ENCODE peak calls at places on chromosomes 7 and 10, in seven cellular contexts. Z is CD4-positive, alpha-beta memory T cell; E is GDM1; T is cardiac fibroblast; G is NCI-H748 treated with DMSO at 0.1 percent for 48 hours; F is posterior cingulate gyrus; U is astrocyte of the cerebellum. X is an unnamed sample.
A peak's percentile ranks its signal among the peaks of the same experiment; 100 is the strongest.

GRCh38 chr10:110502851-110503301 is 5.2 kb downstream of the DUSP5 start:
- DNase-seq in U (peak; percentile 88), G (no peak), Z (peak; percentile 14), T (peak; percentile 61), F (peak; percentile 50), E (peak; percentile 66), X (no peak)

GRCh38 chr10:98226508-98227144 is 41.4 kb downstream of the LOXL4 start:
- DNase-seq in E (no peak), F (no peak), G (no peak), Z (no peak), U (no peak), T (no peak), X (no peak)

GRCh38 chr10:106440767-106441166 is 723.7 kb downstream of the SORCS1 start:
- DNase-seq in F (no peak), T (no peak), Z (no peak), G (no peak), E (no peak), U (no peak), X (no peak)

GRCh38 chr10:6522230-6522629 is 57.8 kb downstream of the PRKCQ start:
- DNase-seq in T (no peak), Z (no peak), G (no peak), F (no peak), E (no peak), U (no peak), X (no peak)

GRCh38 chr10:128596906-128597305 is 470.7 kb upstream of the MKI67 start:
- DNase-seq in F (no peak), Z (no peak), E (no peak), U (no peak), G (peak; percentile 4), T (no peak), X (no peak)

GRCh38 chr10:23338886-23339285 is 5.7 kb downstream of the C10orf67 start:
- DNase-seq in T (no peak), Z (no peak), U (no peak), F (no peak), G (no peak), E (no peak), X (no peak)

GRCh38 chr7:80622531-80622930 is 15.9 kb upstream of the CD36 start:
- DNase-seq in U (peak; percentile 32), F (no peak), T (peak; percentile 63), E (no peak), Z (no peak), G (no peak), X (no peak)

GRCh38 chr7:133650487-133651292 is 397.8 kb downstream of the EXOC4 start:
- DNase-seq in E (no peak), G (no peak), F (no peak), U (no peak), Z (no peak), T (peak; percentile 50), X (no peak)

GRCh38 chr10:43043773-43044394 is 33.0 kb upstream of the RET start:
- DNase-seq in E (no peak), Z (no peak), T (no peak), G (no peak), U (no peak), F (no peak), X (no peak)

GRCh38 chr7:504221-505081 is 15.2 kb downstream of the PDGFA start:
- DNase-seq in F (peak; percentile 8), E (no peak), U (no peak), G (no peak), T (no peak), Z (no peak), X (no peak)

GRCh38 chr7:2635148-2635668 is 3.4 kb downstream of the TTYH3 start:
- DNase-seq in T (no peak), F (no peak), G (no peak), U (no peak), E (no peak), Z (no peak), X (no peak)

GRCh38 chr10:88791924-88792323 is 10.6 kb upstream of the LIPM start:
- DNase-seq in T (peak; percentile 45), G (no peak), F (no peak), U (no peak), E (no peak), Z (no peak), X (peak; percentile 37)

GRCh38 chr10:25047088-25047487 is 30.7 kb downstream of the THNSL1 start:
- DNase-seq in E (no peak), G (no peak), T (no peak), Z (no peak), U (no peak), F (no peak), X (no peak)

GRCh38 chr10:36224431-36224985 is 582.4 kb upstream of the FZD8 start:
- DNase-seq in F (no peak), G (no peak), U (no peak), Z (no peak), E (no peak), T (peak; percentile 71), X (no peak)

GRCh38 chr7:142248-142955 is 50.0 kb upstream of the FAM20C start:
- DNase-seq in U (no peak), F (no peak), E (no peak), Z (no peak), T (no peak), G (no peak), X (no peak)

X was measured in T47D.